ENCODE peak calls at places on chromosomes 13 and 19, in four cellular contexts. H, B, K and N are unnamed samples.

GRCh38 chr19:17683078-17683477 is 5.1 kb downstream of the UNC13A start:
- DNase-seq in K (no peak), B (no peak), H (no peak), N (no peak)

GRCh38 chr19:1360126-1360817 is 23.4 kb upstream of the NDUFS7 start:
- DNase-seq in H (no peak), K (no peak), B (no peak), N (no peak)

GRCh38 chr19:40604647-40605200 is 3.6 kb downstream of the LTBP4 start:
- DNase-seq in B (peak), K (no peak), H (no peak), N (no peak)

GRCh38 chr13:96068729-96069128 is 15.5 kb upstream of the UGGT2 start:
- DNase-seq in B (no peak), K (no peak), H (no peak), N (no peak)

GRCh38 chr13:52850396-52851152 is 2.1 kb upstream of the PCDH8 start:
- DNase-seq in B (no peak), H (no peak), K (peak), N (peak)

GRCh38 chr13:94121686-94122085 is 357.8 kb downstream of the DCT start:
- DNase-seq in B (no peak), K (no peak), H (no peak), N (no peak)

GRCh38 chr13:100887729-100888151 is 213.1 kb upstream of the TMTC4 start:
- DNase-seq in H (no peak), B (no peak), K (no peak), N (no peak)

GRCh38 chr13:74062933-74063332 is 71.3 kb downstream of the KLF12 start:
- DNase-seq in K (no peak), B (peak), H (no peak), N (no peak)

GRCh38 chr19:46493236-46494114 is 2.2 kb downstream of the PNMA8B start:
- DNase-seq in B (peak), H (no peak), K (peak), N (no peak)

GRCh38 chr19:49861127-49861526 is 6.2 kb downstream of the PNKP start:
- DNase-seq in K (peak), H (no peak), B (no peak), N (no peak)

GRCh38 chr19:7575426-7576040 is 20.1 kb upstream of the CAMSAP3 start:
- DNase-seq in B (no peak), H (no peak), K (no peak), N (no peak)

GRCh38 chr13:50386527-50387123 is 371.4 kb downstream of the KCNRG start:
- DNase-seq in B (no peak), H (no peak), K (peak), N (no peak)

GRCh38 chr19:46728693-46729339 is 11.9 kb upstream of the PRKD2 start:
- DNase-seq in B (peak), K (peak), H (peak), N (peak)

GRCh38 chr13:62243146-62243545 is 827.5 kb upstream of the PCDH20 start:
- DNase-seq in H (no peak), B (no peak), K (no peak), N (no peak)

GRCh38 chr13:111584101-111584500 is 263.7 kb downstream of the TEX29 start:
- DNase-seq in K (no peak), H (no peak), B (peak), N (no peak)

GRCh38 chr13:28329395-28330158 is 165.4 kb downstream of the FLT1 start:
- DNase-seq in K (no peak), B (no peak), H (no peak), N (no peak)

GRCh38 chr13:59452189-59452588 is 711.5 kb downstream of the DIAPH3 start:
- DNase-seq in H (no peak), K (no peak), B (no peak), N (no peak)

GRCh38 chr19:12034610-12035009 is 869 bp downstream of the ZNF433 start:
- DNase-seq in K (no peak), B (no peak), H (no peak), N (no peak)